ENCODE peak calls at places on chromosomes 3 and 15, in ten cellular contexts. One of them, this sample, is unnamed.

GRCh38 chr3:47008258-47008671 is 28.8 kb downstream of the NBEAL2 start:
- DNase-seq in OCI-LY7: no peak
- DNase-seq in pancreas: no peak
- DNase-seq in GM23338: no peak
- DNase-seq in K562: no peak
- DNase-seq in mammary epithelial cell: no peak
- DNase-seq in tibial artery: no peak
- DNase-seq in endothelial cell of umbilical vein: no peak
- DNase-seq in fibroblast of villous mesenchyme: no peak
- DNase-seq in MM.1S: no peak
- DNase-seq in this sample: no peak

GRCh38 chr15:51736646-51737537 is 563 bp downstream of the LYSMD2 start:
- DNase-seq in pancreas: peak
- DNase-seq in fibroblast of villous mesenchyme: no peak
- DNase-seq in tibial artery: peak
- DNase-seq in OCI-LY7: no peak
- DNase-seq in K562: peak
- DNase-seq in endothelial cell of umbilical vein: peak
- DNase-seq in MM.1S: no peak
- DNase-seq in mammary epithelial cell: no peak
- DNase-seq in GM23338: peak
- DNase-seq in this sample: no peak

GRCh38 chr3:51887620-51888019 is 12.2 kb upstream of the IQCF5 start:
- DNase-seq in endothelial cell of umbilical vein: no peak
- DNase-seq in tibial artery: no peak
- DNase-seq in pancreas: no peak
- DNase-seq in K562: no peak
- DNase-seq in fibroblast of villous mesenchyme: no peak
- DNase-seq in OCI-LY7: no peak
- DNase-seq in mammary epithelial cell: peak
- DNase-seq in GM23338: no peak
- DNase-seq in MM.1S: no peak
- DNase-seq in this sample: no peak

GRCh38 chr3:69033470-69033869 is 18.7 kb downstream of the TMF1 start:
- DNase-seq in MM.1S: no peak
- DNase-seq in GM23338: no peak
- DNase-seq in pancreas: no peak
- DNase-seq in mammary epithelial cell: no peak
- DNase-seq in OCI-LY7: no peak
- DNase-seq in fibroblast of villous mesenchyme: peak
- DNase-seq in endothelial cell of umbilical vein: peak
- DNase-seq in K562: no peak
- DNase-seq in tibial artery: no peak
- DNase-seq in this sample: peak

GRCh38 chr15:63027646-63028045 is 14.9 kb upstream of the TPM1 start:
- DNase-seq in tibial artery: no peak
- DNase-seq in pancreas: no peak
- DNase-seq in OCI-LY7: no peak
- DNase-seq in endothelial cell of umbilical vein: no peak
- DNase-seq in K562: no peak
- DNase-seq in MM.1S: no peak
- DNase-seq in GM23338: no peak
- DNase-seq in fibroblast of villous mesenchyme: no peak
- DNase-seq in mammary epithelial cell: no peak
- DNase-seq in this sample: no peak

GRCh38 chr15:101320501-101321052 is 25.5 kb upstream of the SNRPA1 start:
- DNase-seq in pancreas: no peak
- DNase-seq in GM23338: peak
- DNase-seq in tibial artery: peak
- DNase-seq in mammary epithelial cell: no peak
- DNase-seq in K562: no peak
- DNase-seq in fibroblast of villous mesenchyme: peak
- DNase-seq in OCI-LY7: no peak
- DNase-seq in endothelial cell of umbilical vein: peak
- DNase-seq in MM.1S: peak
- DNase-seq in this sample: peak

GRCh38 chr3:61564405-61565059 is 3.2 kb downstream of the PTPRG start:
- DNase-seq in OCI-LY7: no peak
- DNase-seq in K562: no peak
- DNase-seq in tibial artery: peak
- DNase-seq in mammary epithelial cell: no peak
- DNase-seq in GM23338: peak
- DNase-seq in fibroblast of villous mesenchyme: peak
- DNase-seq in MM.1S: no peak
- DNase-seq in pancreas: peak
- DNase-seq in endothelial cell of umbilical vein: peak
- DNase-seq in this sample: peak

GRCh38 chr15:49645937-49646336 is 25.1 kb downstream of the DTWD1 start:
- DNase-seq in pancreas: no peak
- DNase-seq in MM.1S: no peak
- DNase-seq in GM23338: no peak
- DNase-seq in OCI-LY7: no peak
- DNase-seq in endothelial cell of umbilical vein: peak
- DNase-seq in fibroblast of villous mesenchyme: peak
- DNase-seq in mammary epithelial cell: peak
- DNase-seq in K562: peak
- DNase-seq in tibial artery: peak
- DNase-seq in this sample: peak

GRCh38 chr15:74265046-74265639 is 29.0 kb downstream of the CCDC33 start:
- DNase-seq in endothelial cell of umbilical vein: peak
- DNase-seq in OCI-LY7: peak
- DNase-seq in tibial artery: no peak
- DNase-seq in pancreas: no peak
- DNase-seq in K562: peak
- DNase-seq in GM23338: peak
- DNase-seq in fibroblast of villous mesenchyme: peak
- DNase-seq in mammary epithelial cell: no peak
- DNase-seq in MM.1S: no peak
- DNase-seq in this sample: peak

GRCh38 chr15:26421065-26421464 is 351.8 kb downstream of the GABRB3 start:
- DNase-seq in K562: no peak
- DNase-seq in pancreas: no peak
- DNase-seq in fibroblast of villous mesenchyme: no peak
- DNase-seq in MM.1S: no peak
- DNase-seq in endothelial cell of umbilical vein: no peak
- DNase-seq in tibial artery: no peak
- DNase-seq in OCI-LY7: no peak
- DNase-seq in mammary epithelial cell: no peak
- DNase-seq in GM23338: no peak
- DNase-seq in this sample: no peak

GRCh38 chr15:83144771-83145170 is 37.3 kb downstream of the TM6SF1 start:
- DNase-seq in fibroblast of villous mesenchyme: no peak
- DNase-seq in tibial artery: no peak
- DNase-seq in endothelial cell of umbilical vein: no peak
- DNase-seq in OCI-LY7: no peak
- DNase-seq in MM.1S: no peak
- DNase-seq in K562: no peak
- DNase-seq in GM23338: peak
- DNase-seq in mammary epithelial cell: no peak
- DNase-seq in pancreas: no peak
- DNase-seq in this sample: no peak

GRCh38 chr3:41053220-41053619 is 146.1 kb upstream of the CTNNB1 start:
- DNase-seq in MM.1S: no peak
- DNase-seq in endothelial cell of umbilical vein: no peak
- DNase-seq in pancreas: no peak
- DNase-seq in K562: no peak
- DNase-seq in tibial artery: no peak
- DNase-seq in GM23338: no peak
- DNase-seq in OCI-LY7: no peak
- DNase-seq in mammary epithelial cell: peak
- DNase-seq in fibroblast of villous mesenchyme: no peak
- DNase-seq in this sample: no peak

GRCh38 chr3:190224466-190225185 is 97.6 kb downstream of the CLDN1 start:
- DNase-seq in mammary epithelial cell: no peak
- DNase-seq in K562: no peak
- DNase-seq in endothelial cell of umbilical vein: no peak
- DNase-seq in MM.1S: no peak
- DNase-seq in OCI-LY7: no peak
- DNase-seq in tibial artery: no peak
- DNase-seq in pancreas: no peak
- DNase-seq in fibroblast of villous mesenchyme: no peak
- DNase-seq in GM23338: no peak
- DNase-seq in this sample: no peak

GRCh38 chr3:141412936-141413354 is 44.6 kb downstream of the ZBTB38 start:
- DNase-seq in fibroblast of villous mesenchyme: peak
- DNase-seq in pancreas: peak
- DNase-seq in GM23338: no peak
- DNase-seq in MM.1S: peak
- DNase-seq in K562: no peak
- DNase-seq in endothelial cell of umbilical vein: peak
- DNase-seq in OCI-LY7: no peak
- DNase-seq in mammary epithelial cell: peak
- DNase-seq in tibial artery: peak
- DNase-seq in this sample: peak

GRCh38 chr15:40941528-40942336 is 11.5 kb upstream of the CHAC1 start:
- DNase-seq in endothelial cell of umbilical vein: peak
- DNase-seq in tibial artery: peak
- DNase-seq in fibroblast of villous mesenchyme: peak
- DNase-seq in OCI-LY7: peak
- DNase-seq in GM23338: peak
- DNase-seq in mammary epithelial cell: peak
- DNase-seq in K562: peak
- DNase-seq in pancreas: peak
- DNase-seq in MM.1S: peak
- DNase-seq in this sample: peak

GRCh38 chr3:126469479-126469878 is 6.2 kb downstream of the ZXDC start:
- DNase-seq in GM23338: no peak
- DNase-seq in OCI-LY7: no peak
- DNase-seq in K562: no peak
- DNase-seq in MM.1S: no peak
- DNase-seq in tibial artery: peak
- DNase-seq in fibroblast of villous mesenchyme: no peak
- DNase-seq in mammary epithelial cell: no peak
- DNase-seq in endothelial cell of umbilical vein: no peak
- DNase-seq in pancreas: peak
- DNase-seq in this sample: no peak

GRCh38 chr15:67520976-67521769 is at the start of gene C15orf61:
- DNase-seq in K562: peak
- DNase-seq in OCI-LY7: peak
- DNase-seq in fibroblast of villous mesenchyme: peak
- DNase-seq in GM23338: peak
- DNase-seq in mammary epithelial cell: peak
- DNase-seq in tibial artery: peak
- DNase-seq in endothelial cell of umbilical vein: peak
- DNase-seq in MM.1S: peak
- DNase-seq in pancreas: peak
- DNase-seq in this sample: peak

GRCh38 chr15:75452364-75452967 is 976 bp upstream of the SIN3A start:
- DNase-seq in pancreas: peak
- DNase-seq in OCI-LY7: peak
- DNase-seq in tibial artery: peak
- DNase-seq in GM23338: peak
- DNase-seq in K562: peak
- DNase-seq in mammary epithelial cell: peak
- DNase-seq in fibroblast of villous mesenchyme: peak
- DNase-seq in endothelial cell of umbilical vein: peak
- DNase-seq in MM.1S: peak
- DNase-seq in this sample: peak

GRCh38 chr3:107421170-107421792 is 44.0 kb downstream of the CCDC54 start:
- DNase-seq in mammary epithelial cell: peak
- DNase-seq in GM23338: peak
- DNase-seq in pancreas: no peak
- DNase-seq in fibroblast of villous mesenchyme: peak
- DNase-seq in tibial artery: no peak
- DNase-seq in K562: peak
- DNase-seq in OCI-LY7: peak
- DNase-seq in endothelial cell of umbilical vein: peak
- DNase-seq in MM.1S: peak
- DNase-seq in this sample: peak
- H3K4me3 ChIP-seq in mammary epithelial cell: peak
- H3K4me3 ChIP-seq in GM23338: no peak
- H3K4me3 ChIP-seq in pancreas: no peak
- H3K4me3 ChIP-seq in fibroblast of villous mesenchyme: peak
- H3K4me3 ChIP-seq in tibial artery: peak
- H3K4me3 ChIP-seq in K562: no peak
- H3K4me3 ChIP-seq in OCI-LY7: no peak
- H3K4me3 ChIP-seq in endothelial cell of umbilical vein: no peak
- H3K4me3 ChIP-seq in MM.1S: no peak
- H3K4me3 ChIP-seq in this sample: peak

GRCh38 chr3:123941150-123941941 is 19.7 kb downstream of the CCDC14 start:
- DNase-seq in OCI-LY7: no peak
- DNase-seq in mammary epithelial cell: no peak
- DNase-seq in K562: no peak
- DNase-seq in pancreas: no peak
- DNase-seq in tibial artery: no peak
- DNase-seq in GM23338: no peak
- DNase-seq in fibroblast of villous mesenchyme: peak
- DNase-seq in endothelial cell of umbilical vein: no peak
- DNase-seq in MM.1S: no peak
- DNase-seq in this sample: peak
- TF ChIP-seq CTCF in OCI-LY7: peak
- TF ChIP-seq CTCF in mammary epithelial cell: no peak
- TF ChIP-seq CTCF in K562: no peak
- TF ChIP-seq CTCF in pancreas: no peak
- TF ChIP-seq CTCF in tibial artery: peak
- TF ChIP-seq CTCF in GM23338: no peak
- TF ChIP-seq CTCF in fibroblast of villous mesenchyme: peak
- TF ChIP-seq CTCF in endothelial cell of umbilical vein: no peak
- TF ChIP-seq CTCF in MM.1S: peak
- TF ChIP-seq CTCF in this sample: peak

DNA sequence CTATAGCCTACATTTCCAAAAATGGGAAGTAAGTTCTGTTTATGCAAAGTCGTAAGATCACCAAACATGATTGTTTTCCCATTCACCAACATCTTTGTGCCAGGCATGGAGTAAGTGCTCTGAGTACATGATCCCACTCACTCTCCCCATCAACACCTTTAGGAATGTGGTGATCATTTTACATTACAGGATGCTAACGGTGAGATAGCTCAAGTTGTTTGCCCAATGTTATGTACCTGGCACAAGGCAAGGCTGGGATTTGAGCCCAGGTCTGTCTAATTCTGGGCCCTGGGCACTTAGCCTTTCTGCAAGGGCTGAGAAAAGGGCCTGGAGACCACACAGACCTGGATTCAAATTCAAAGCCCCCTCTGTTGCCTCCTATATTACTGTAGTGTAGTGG is 581.7 kb upstream of the CFAP20DC start:
- DNase-seq in endothelial cell of umbilical vein: no peak
- DNase-seq in fibroblast of villous mesenchyme: no peak
- DNase-seq in OCI-LY7: no peak
- DNase-seq in GM23338: no peak
- DNase-seq in tibial artery: no peak
- DNase-seq in MM.1S: no peak
- DNase-seq in K562: no peak
- DNase-seq in mammary epithelial cell: no peak
- DNase-seq in pancreas: no peak
- DNase-seq in this sample: no peak
- H3K4me3 ChIP-seq in endothelial cell of umbilical vein: no peak
- H3K4me3 ChIP-seq in fibroblast of villous mesenchyme: no peak
- H3K4me3 ChIP-seq in OCI-LY7: no peak
- H3K4me3 ChIP-seq in GM23338: no peak
- H3K4me3 ChIP-seq in tibial artery: no peak
- H3K4me3 ChIP-seq in MM.1S: no peak
- H3K4me3 ChIP-seq in K562: no peak
- H3K4me3 ChIP-seq in mammary epithelial cell: no peak
- H3K4me3 ChIP-seq in pancreas: no peak
- H3K4me3 ChIP-seq in this sample: no peak

DNA sequence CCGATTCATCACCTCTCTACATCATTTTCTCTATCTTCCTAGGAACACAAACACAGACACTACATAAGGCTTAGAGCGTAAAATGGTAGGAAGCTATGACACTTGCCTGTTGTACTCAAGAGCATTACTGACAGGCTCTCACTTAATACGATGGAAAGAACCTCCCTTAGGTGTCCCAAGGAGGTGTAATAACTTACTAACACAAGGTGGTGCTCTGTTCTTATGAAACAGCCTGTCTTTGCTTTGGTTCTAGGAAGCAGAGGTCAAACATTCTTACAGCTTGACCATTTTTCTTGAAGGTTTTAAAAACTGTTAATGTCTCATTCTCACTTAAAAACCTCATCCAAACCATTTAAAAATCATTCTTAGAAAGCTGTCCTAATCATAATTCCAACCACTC is 317.9 kb upstream of the AGTR1 start:
- DNase-seq in fibroblast of villous mesenchyme: peak
- DNase-seq in GM23338: peak
- DNase-seq in mammary epithelial cell: peak
- DNase-seq in MM.1S: peak
- DNase-seq in K562: no peak
- DNase-seq in pancreas: no peak
- DNase-seq in OCI-LY7: peak
- DNase-seq in tibial artery: no peak
- DNase-seq in endothelial cell of umbilical vein: peak
- DNase-seq in this sample: peak
- TF ChIP-seq CTCF in fibroblast of villous mesenchyme: peak
- TF ChIP-seq CTCF in GM23338: peak
- TF ChIP-seq CTCF in mammary epithelial cell: peak
- TF ChIP-seq CTCF in MM.1S: peak
- TF ChIP-seq CTCF in K562: no peak
- TF ChIP-seq CTCF in pancreas: peak
- TF ChIP-seq CTCF in OCI-LY7: peak
- TF ChIP-seq CTCF in tibial artery: peak
- TF ChIP-seq CTCF in endothelial cell of umbilical vein: peak
- TF ChIP-seq CTCF in this sample: peak